ENCODE peak calls at places on chromosomes 2 and 18, in four cellular contexts. One of them, this sample, is unnamed.
A peak's percentile ranks its signal among the peaks of the same experiment; 100 is the strongest.

GRCh38 chr2:85952196-85952734 is 63.5 kb upstream of the ST3GAL5 start:
- DNase-seq in H1: no peak
- DNase-seq in HepG2: no peak
- DNase-seq in GM12878: no peak
- DNase-seq in this sample: no peak

GRCh38 chr2:898319-898718 is 52.3 kb upstream of the SNTG2 start:
- DNase-seq in H1: peak; percentile 72
- DNase-seq in HepG2: peak; percentile 12
- DNase-seq in GM12878: no peak
- DNase-seq in this sample: peak; percentile 51

GRCh38 chr2:105143467-105144127 is 97.9 kb upstream of the GPR45 start:
- DNase-seq in H1: peak; percentile 85
- DNase-seq in HepG2: no peak
- DNase-seq in GM12878: no peak
- DNase-seq in this sample: no peak

GRCh38 chr2:179861777-179862117 is 335 bp upstream of the ZNF385B start:
- DNase-seq in H1: no peak
- DNase-seq in HepG2: no peak
- DNase-seq in GM12878: no peak
- DNase-seq in this sample: no peak

GRCh38 chr18:6610436-6610835 is 119.1 kb upstream of the ARHGAP28 start:
- DNase-seq in H1: no peak
- DNase-seq in HepG2: no peak
- DNase-seq in GM12878: no peak
- DNase-seq in this sample: no peak

GRCh38 chr2:17620841-17621240 is 80.3 kb downstream of the VSNL1 start:
- DNase-seq in H1: no peak
- DNase-seq in HepG2: no peak
- DNase-seq in GM12878: no peak
- DNase-seq in this sample: no peak

GRCh38 chr2:112153179-112153490 is 14.9 kb downstream of the FBLN7 start:
- DNase-seq in H1: peak; percentile 26
- DNase-seq in HepG2: no peak
- DNase-seq in GM12878: no peak
- DNase-seq in this sample: no peak

GRCh38 chr2:173961346-173961705 is 3.8 kb downstream of the SP3 start:
- DNase-seq in H1: no peak
- DNase-seq in HepG2: peak; percentile 73
- DNase-seq in GM12878: no peak
- DNase-seq in this sample: no peak

GRCh38 chr2:45083175-45083574 is 73.9 kb upstream of the SIX2 start:
- DNase-seq in H1: no peak
- DNase-seq in HepG2: no peak
- DNase-seq in GM12878: no peak
- DNase-seq in this sample: no peak

GRCh38 chr2:102801098-102801718 is 39.4 kb downstream of the TMEM182 start:
- DNase-seq in H1: no peak
- DNase-seq in HepG2: no peak
- DNase-seq in GM12878: no peak
- DNase-seq in this sample: peak; percentile 3

GRCh38 chr2:187008111-187008510 is 159.1 kb upstream of the ZSWIM2 start:
- DNase-seq in H1: no peak
- DNase-seq in HepG2: no peak
- DNase-seq in GM12878: no peak
- DNase-seq in this sample: no peak

GRCh38 chr18:59874166-59874565 is 25.6 kb upstream of the PMAIP1 start:
- DNase-seq in H1: no peak
- DNase-seq in HepG2: peak; percentile 13
- DNase-seq in GM12878: no peak
- DNase-seq in this sample: no peak

GRCh38 chr18:75210274-75211001 is at the start of gene TSHZ1:
- DNase-seq in H1: no peak
- DNase-seq in HepG2: peak; percentile 85
- DNase-seq in GM12878: peak; percentile 59
- DNase-seq in this sample: no peak

GRCh38 chr2:174792309-174793025 is 28.2 kb upstream of the CHRNA1 start:
- DNase-seq in H1: no peak
- DNase-seq in HepG2: no peak
- DNase-seq in GM12878: no peak
- DNase-seq in this sample: no peak

GRCh38 chr2:19038096-19039015 is 320.1 kb downstream of the OSR1 start:
- DNase-seq in H1: no peak
- DNase-seq in HepG2: no peak
- DNase-seq in GM12878: no peak
- DNase-seq in this sample: no peak

GRCh38 chr2:136008205-136008865 is 22.9 kb upstream of the DARS1 start:
- DNase-seq in H1: no peak
- DNase-seq in HepG2: no peak
- DNase-seq in GM12878: no peak
- DNase-seq in this sample: no peak

GRCh38 chr2:44084850-44085249 is 83.8 kb upstream of the PPM1B start:
- DNase-seq in H1: no peak
- DNase-seq in HepG2: no peak
- DNase-seq in GM12878: no peak
- DNase-seq in this sample: no peak

DNA sequence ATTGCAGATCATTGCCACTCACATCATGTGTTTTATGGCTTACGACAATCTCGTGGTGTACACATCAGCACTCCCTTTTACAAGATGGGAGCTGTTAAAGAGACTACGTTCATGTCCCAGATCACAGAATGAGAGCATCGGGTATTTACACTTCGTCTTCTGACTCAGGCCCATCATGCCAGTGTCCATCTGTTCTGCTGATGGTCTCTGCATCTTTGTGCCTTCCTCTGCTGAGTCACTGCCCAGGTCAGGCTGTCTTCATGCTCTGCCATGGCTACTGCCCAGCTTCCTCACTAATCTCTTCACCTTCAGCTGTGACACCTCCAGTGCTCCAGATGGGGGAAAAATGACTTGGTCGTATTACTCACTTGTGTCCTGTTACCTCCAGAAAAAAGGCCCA is 334.3 kb downstream of the SOCS6 start:
- DNase-seq in H1: no peak
- DNase-seq in HepG2: no peak
- DNase-seq in GM12878: no peak
- DNase-seq in this sample: no peak
- TF ChIP-seq SUZ12 in H1: no peak
- TF ChIP-seq SUZ12 in HepG2: no peak
- TF ChIP-seq SUZ12 in GM12878: no peak
- TF ChIP-seq SUZ12 in this sample: no peak

DNA sequence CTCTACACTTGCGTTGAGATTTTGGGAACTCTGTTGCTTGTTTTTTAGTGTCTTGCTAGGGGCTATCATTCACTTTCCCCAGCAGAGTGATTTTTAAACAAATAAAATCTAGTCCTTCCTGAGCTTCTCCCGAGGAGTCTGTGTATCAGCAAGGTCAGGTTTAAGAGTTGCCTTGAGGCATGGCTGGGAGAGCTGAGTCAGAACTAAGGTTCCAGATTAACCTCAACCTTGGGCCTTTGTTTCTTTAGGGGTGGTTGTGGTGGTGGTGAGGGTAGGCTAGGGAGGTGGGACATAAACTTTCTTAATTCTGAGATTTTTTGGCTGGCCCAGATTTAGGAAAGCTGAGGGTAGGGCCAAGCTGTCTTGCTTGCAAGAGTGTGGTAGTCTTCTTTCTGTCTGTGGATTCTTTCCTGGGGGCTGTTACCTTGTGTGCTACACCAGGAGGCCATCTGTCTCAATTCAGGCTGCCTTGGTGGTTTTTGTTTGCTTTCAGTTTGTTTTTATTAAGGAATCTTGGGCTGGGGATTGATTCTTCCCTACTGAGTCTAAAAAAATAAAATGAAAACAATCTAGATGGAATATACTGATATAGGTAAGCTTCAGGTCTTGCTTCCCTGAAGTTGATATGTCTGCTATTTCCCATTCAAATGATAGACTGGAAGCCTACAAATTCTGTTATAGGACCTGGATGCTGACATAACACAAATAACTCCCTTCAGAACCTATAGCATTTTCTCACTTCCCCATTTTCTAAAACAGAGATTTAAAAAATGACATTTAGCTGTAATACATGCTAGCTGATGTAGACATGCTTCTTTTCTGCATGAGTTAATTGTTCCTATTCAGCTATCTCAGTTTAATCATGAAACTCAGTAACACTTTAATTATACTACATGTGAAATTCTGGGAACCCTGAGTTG is 5.4 kb downstream of the LHCGR start:
- DNase-seq in H1: no peak
- DNase-seq in HepG2: no peak
- DNase-seq in GM12878: no peak
- DNase-seq in this sample: no peak
- H3K4me3 ChIP-seq in H1: no peak overlapping the region
- H3K4me3 ChIP-seq in HepG2: no peak overlapping the region
- H3K4me3 ChIP-seq in GM12878: no peak overlapping the region
- H3K4me3 ChIP-seq in this sample: no peak overlapping the region

GRCh38 chr18:33717339-33717738 is 139.3 kb downstream of the ASXL3 start:
- DNase-seq in H1: no peak
- DNase-seq in HepG2: no peak
- DNase-seq in GM12878: no peak
- DNase-seq in this sample: no peak

GRCh38 chr18:33716061-33716683 is 138.2 kb downstream of the ASXL3 start:
- DNase-seq in H1: no peak
- DNase-seq in HepG2: no peak
- DNase-seq in GM12878: no peak
- DNase-seq in this sample: no peak

DNA sequence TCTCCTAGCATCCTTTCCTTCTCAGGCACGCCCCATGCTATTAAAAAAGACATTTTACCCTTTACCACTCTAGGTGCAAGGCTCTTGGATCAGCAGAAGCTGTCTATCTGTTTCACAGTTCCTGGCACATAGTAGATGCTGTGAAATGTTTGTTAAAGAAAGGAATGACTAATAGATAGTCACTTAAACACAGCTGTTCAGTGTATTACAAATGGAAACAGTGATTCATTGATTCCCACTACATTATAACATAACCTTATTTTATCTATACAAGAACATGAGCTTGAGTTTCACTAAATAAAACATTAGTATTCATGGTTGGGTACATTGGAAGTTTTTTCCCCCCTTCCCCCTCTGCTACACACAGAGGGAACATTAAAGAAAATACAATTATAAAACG is 142.1 kb downstream of the ASXL3 start:
- DNase-seq in H1: no peak
- DNase-seq in HepG2: no peak
- DNase-seq in GM12878: no peak
- DNase-seq in this sample: no peak
- TF ChIP-seq SUZ12 in H1: no peak
- TF ChIP-seq SUZ12 in HepG2: no peak
- TF ChIP-seq SUZ12 in GM12878: no peak
- TF ChIP-seq SUZ12 in this sample: no peak

DNA sequence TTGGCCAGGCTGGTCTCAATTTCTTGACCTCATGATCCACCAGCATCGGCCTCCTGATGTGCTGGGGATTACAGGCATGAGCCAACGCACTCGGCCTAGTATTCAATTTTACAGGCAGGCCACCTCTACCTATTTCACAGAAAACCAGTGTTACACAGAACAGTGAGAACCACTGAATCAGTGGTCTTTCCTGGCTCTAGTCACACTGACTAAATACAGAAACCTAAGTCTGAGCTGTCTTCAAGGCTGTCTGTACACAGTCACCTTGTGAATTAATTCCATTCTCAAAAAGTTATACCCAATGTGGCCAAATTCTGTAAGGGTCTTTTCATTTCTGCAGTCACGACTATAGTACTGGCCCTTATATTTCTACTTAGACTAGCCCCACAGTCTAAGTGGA is 3.5 kb downstream of the RNF149 start:
- DNase-seq in H1: no peak
- DNase-seq in HepG2: no peak
- DNase-seq in GM12878: no peak
- DNase-seq in this sample: no peak
- H3K4me3 ChIP-seq in H1: no peak overlapping the region
- H3K4me3 ChIP-seq in HepG2: peak overlapping the region; percentile 93
- H3K4me3 ChIP-seq in GM12878: peak overlapping the region; percentile 70
- H3K4me3 ChIP-seq in this sample: no peak overlapping the region

GRCh38 chr2:119981896-119982295 is 31.0 kb upstream of the EPB41L5 start:
- DNase-seq in H1: no peak
- DNase-seq in HepG2: peak; percentile 18
- DNase-seq in GM12878: no peak
- DNase-seq in this sample: no peak
- TF ChIP-seq SUZ12 in H1: no peak
- TF ChIP-seq SUZ12 in HepG2: no peak
- TF ChIP-seq SUZ12 in GM12878: no peak
- TF ChIP-seq SUZ12 in this sample: no peak

GRCh38 chr2:238113611-238114010 is 13.5 kb downstream of the ESPNL start:
- DNase-seq in H1: no peak
- DNase-seq in HepG2: no peak
- DNase-seq in GM12878: no peak
- DNase-seq in this sample: no peak

GRCh38 chr2:238117199-238118154 is 17.3 kb downstream of the ESPNL start:
- DNase-seq in H1: no peak
- DNase-seq in HepG2: no peak
- DNase-seq in GM12878: no peak
- DNase-seq in this sample: no peak

GRCh38 chr2:238116298-238117198 is 16.4 kb downstream of the ESPNL start:
- DNase-seq in H1: no peak
- DNase-seq in HepG2: no peak
- DNase-seq in GM12878: no peak
- DNase-seq in this sample: no peak

GRCh38 chr2:238114331-238114841 is 14.2 kb downstream of the ESPNL start:
- DNase-seq in H1: no peak
- DNase-seq in HepG2: no peak
- DNase-seq in GM12878: no peak
- DNase-seq in this sample: no peak

DNA sequence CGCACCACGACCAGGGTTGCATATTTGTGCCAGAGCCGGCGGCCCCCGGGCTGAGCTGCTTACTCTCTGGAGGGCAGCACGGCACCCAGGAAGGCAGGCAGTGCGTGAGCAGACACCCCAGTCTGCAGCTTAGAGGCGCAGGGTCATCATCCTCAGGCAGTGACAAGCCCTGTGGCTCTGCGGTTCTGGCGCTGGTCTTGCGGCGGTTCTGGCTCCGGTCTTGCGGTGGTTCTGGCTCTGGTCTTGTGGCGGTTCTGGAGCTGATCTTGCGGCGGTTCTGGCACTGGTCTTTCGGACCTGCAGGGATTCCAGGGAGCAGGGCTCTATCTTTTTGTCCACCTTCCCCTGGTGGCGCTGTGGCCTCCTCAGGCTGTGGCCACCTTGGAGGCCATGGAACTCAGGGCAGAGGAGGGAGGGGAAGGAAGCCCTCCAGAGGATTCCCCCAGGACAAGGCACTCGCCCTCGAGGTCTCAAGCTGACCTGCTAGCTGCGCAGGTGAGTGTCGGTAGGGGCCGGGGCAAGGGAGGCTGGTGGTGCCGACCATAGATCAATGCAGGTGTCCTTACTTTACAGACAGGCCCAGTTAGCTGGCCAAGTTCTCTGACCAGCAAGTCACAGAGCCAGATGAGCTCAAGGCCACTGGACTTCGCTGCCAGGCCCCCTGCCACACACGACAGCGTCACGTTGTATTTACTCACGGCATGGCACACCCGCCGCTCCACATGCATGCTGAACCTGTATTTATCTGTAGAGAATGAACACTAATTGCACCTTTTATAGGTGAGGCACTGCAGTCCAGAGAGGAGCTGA is 14.9 kb downstream of the ESPNL start:
- DNase-seq in H1: no peak
- DNase-seq in HepG2: no peak
- DNase-seq in GM12878: no peak
- DNase-seq in this sample: no peak
- H3K4me3 ChIP-seq in H1: no peak overlapping the region
- H3K4me3 ChIP-seq in HepG2: no peak overlapping the region
- H3K4me3 ChIP-seq in GM12878: no peak overlapping the region
- H3K4me3 ChIP-seq in this sample: no peak overlapping the region

GRCh38 chr18:79283341-79283879 is 112.3 kb upstream of the NFATC1 start:
- DNase-seq in H1: no peak
- DNase-seq in HepG2: no peak
- DNase-seq in GM12878: no peak
- DNase-seq in this sample: no peak
- TF ChIP-seq SUZ12 in H1: no peak
- TF ChIP-seq SUZ12 in HepG2: no peak
- TF ChIP-seq SUZ12 in GM12878: no peak
- TF ChIP-seq SUZ12 in this sample: no peak